ENCODE peak calls at places on chromosomes 16 and 17, in four cellular contexts. One of them, this sample, is unnamed.

GRCh38 chr17:81519284-81520020 is 6.9 kb upstream of the ACTG1 start:
- DNase-seq in PC-3: peak
- DNase-seq in transverse colon: peak
- DNase-seq in Peyer's patch: peak
- DNase-seq in this sample: peak

GRCh38 chr17:48246623-48247022 is 139.1 kb downstream of the SNX11 start:
- DNase-seq in PC-3: peak
- DNase-seq in transverse colon: no peak
- DNase-seq in Peyer's patch: no peak
- DNase-seq in this sample: no peak

GRCh38 chr17:50346313-50347086 is 574 bp downstream of the XYLT2 start:
- DNase-seq in PC-3: peak
- DNase-seq in transverse colon: peak
- DNase-seq in Peyer's patch: peak
- DNase-seq in this sample: peak

GRCh38 chr17:75428775-75429469 is 23.4 kb upstream of the GRB2 start:
- DNase-seq in PC-3: peak
- DNase-seq in transverse colon: no peak
- DNase-seq in Peyer's patch: no peak
- DNase-seq in this sample: no peak

GRCh38 chr17:19440421-19440820 is 29.4 kb downstream of the RNF112 start:
- DNase-seq in PC-3: no peak
- DNase-seq in transverse colon: no peak
- DNase-seq in Peyer's patch: no peak
- DNase-seq in this sample: no peak

GRCh38 chr17:27878776-27879562 is 14.2 kb downstream of the LYRM9 start:
- DNase-seq in PC-3: no peak
- DNase-seq in transverse colon: no peak
- DNase-seq in Peyer's patch: no peak
- DNase-seq in this sample: no peak

GRCh38 chr16:13036600-13036999 is 135.2 kb downstream of the SHISA9 start:
- DNase-seq in PC-3: peak
- DNase-seq in transverse colon: no peak
- DNase-seq in Peyer's patch: no peak
- DNase-seq in this sample: no peak

GRCh38 chr16:442976-443375 is 17.5 kb downstream of the RAB11FIP3 start:
- DNase-seq in PC-3: no peak
- DNase-seq in transverse colon: no peak
- DNase-seq in Peyer's patch: no peak
- DNase-seq in this sample: no peak

GRCh38 chr16:47866431-47866830 is 289.4 kb downstream of the ABCC12 start:
- DNase-seq in PC-3: peak
- DNase-seq in transverse colon: no peak
- DNase-seq in Peyer's patch: no peak
- DNase-seq in this sample: no peak

GRCh38 chr16:19429271-19429670 is 11.6 kb downstream of the TMC5 start:
- DNase-seq in PC-3: peak
- DNase-seq in transverse colon: no peak
- DNase-seq in Peyer's patch: no peak
- DNase-seq in this sample: no peak

GRCh38 chr17:73291260-73291801 is 20.5 kb downstream of the CDC42EP4 start:
- DNase-seq in PC-3: peak
- DNase-seq in transverse colon: peak
- DNase-seq in Peyer's patch: peak
- DNase-seq in this sample: no peak

GRCh38 chr17:73211745-73212144 is 18.9 kb downstream of the COG1 start:
- DNase-seq in PC-3: no peak
- DNase-seq in transverse colon: no peak
- DNase-seq in Peyer's patch: no peak
- DNase-seq in this sample: peak

GRCh38 chr17:1912146-1912545 is 82.3 kb downstream of the RPA1 start:
- DNase-seq in PC-3: no peak
- DNase-seq in transverse colon: no peak
- DNase-seq in Peyer's patch: no peak
- DNase-seq in this sample: no peak

GRCh38 chr17:27889711-27890251 is 3.4 kb downstream of the LYRM9 start:
- DNase-seq in PC-3: no peak
- DNase-seq in transverse colon: no peak
- DNase-seq in Peyer's patch: no peak
- DNase-seq in this sample: no peak

GRCh38 chr16:67594956-67595355 is 32.6 kb downstream of the CTCF start:
- DNase-seq in PC-3: peak
- DNase-seq in transverse colon: no peak
- DNase-seq in Peyer's patch: no peak
- DNase-seq in this sample: no peak

GRCh38 chr16:67770371-67770991 is 35.9 kb downstream of the RANBP10 start:
- DNase-seq in PC-3: no peak
- DNase-seq in transverse colon: no peak
- DNase-seq in Peyer's patch: no peak
- DNase-seq in this sample: no peak

GRCh38 chr16:88430185-88430523 is 22.9 kb upstream of the ZFPM1 start:
- DNase-seq in PC-3: no peak
- DNase-seq in transverse colon: no peak
- DNase-seq in Peyer's patch: no peak
- DNase-seq in this sample: no peak

GRCh38 chr16:10136916-10137315 is 45.3 kb downstream of the GRIN2A start:
- DNase-seq in PC-3: no peak
- DNase-seq in transverse colon: no peak
- DNase-seq in Peyer's patch: no peak
- DNase-seq in this sample: no peak

GRCh38 chr17:2837147-2837561 is 40.9 kb downstream of the RAP1GAP2 start:
- DNase-seq in PC-3: no peak
- DNase-seq in transverse colon: no peak
- DNase-seq in Peyer's patch: no peak
- DNase-seq in this sample: peak

GRCh38 chr16:52435573-52435972 is 111.4 kb downstream of the TOX3 start:
- DNase-seq in PC-3: no peak
- DNase-seq in transverse colon: no peak
- DNase-seq in Peyer's patch: no peak
- DNase-seq in this sample: no peak

GRCh38 chr16:515963-516226 is 11.6 kb upstream of the CAPN15 start:
- DNase-seq in PC-3: no peak
- DNase-seq in transverse colon: no peak
- DNase-seq in Peyer's patch: no peak
- DNase-seq in this sample: no peak

GRCh38 chr17:69733171-69734014 is 318.9 kb downstream of the MAP2K6 start:
- DNase-seq in PC-3: peak
- DNase-seq in transverse colon: no peak
- DNase-seq in Peyer's patch: no peak
- DNase-seq in this sample: no peak

GRCh38 chr16:89230210-89230609 is 12.7 kb downstream of the ZNF778 start:
- DNase-seq in PC-3: no peak
- DNase-seq in transverse colon: no peak
- DNase-seq in Peyer's patch: no peak
- DNase-seq in this sample: no peak

GRCh38 chr17:46768540-46768870 is 50.0 kb downstream of the WNT3 start:
- DNase-seq in PC-3: no peak
- DNase-seq in transverse colon: no peak
- DNase-seq in Peyer's patch: no peak
- DNase-seq in this sample: no peak

GRCh38 chr17:15947976-15948752 is 3.2 kb downstream of the ADORA2B start:
- DNase-seq in PC-3: peak
- DNase-seq in transverse colon: peak
- DNase-seq in Peyer's patch: peak
- DNase-seq in this sample: no peak

GRCh38 chr17:18182978-18183333 is 672 bp upstream of the ALKBH5 start:
- DNase-seq in PC-3: peak
- DNase-seq in transverse colon: peak
- DNase-seq in Peyer's patch: peak
- DNase-seq in this sample: peak

GRCh38 chr16:68434654-68435210 is 13.6 kb downstream of the SMPD3 start:
- DNase-seq in PC-3: peak
- DNase-seq in transverse colon: peak
- DNase-seq in Peyer's patch: peak
- DNase-seq in this sample: no peak

GRCh38 chr16:87877942-87878507 is 8.7 kb upstream of the SLC7A5 start:
- DNase-seq in PC-3: no peak
- DNase-seq in transverse colon: no peak
- DNase-seq in Peyer's patch: no peak
- DNase-seq in this sample: no peak

GRCh38 chr17:39937462-39937861 is 9.9 kb downstream of the LRRC3C start:
- DNase-seq in PC-3: no peak
- DNase-seq in transverse colon: no peak
- DNase-seq in Peyer's patch: no peak
- DNase-seq in this sample: no peak

GRCh38 chr17:82845163-82845807 is 5.5 kb upstream of the ZNF750 start:
- DNase-seq in PC-3: no peak
- DNase-seq in transverse colon: no peak
- DNase-seq in Peyer's patch: no peak
- DNase-seq in this sample: no peak

GRCh38 chr16:89351645-89352044 is 134.1 kb downstream of the ZNF778 start:
- DNase-seq in PC-3: no peak
- DNase-seq in transverse colon: no peak
- DNase-seq in Peyer's patch: no peak
- DNase-seq in this sample: no peak

GRCh38 chr17:16351831-16352230 is 1.4 kb downstream of the CENPV start:
- DNase-seq in PC-3: no peak
- DNase-seq in transverse colon: no peak
- DNase-seq in Peyer's patch: no peak
- DNase-seq in this sample: no peak

GRCh38 chr17:42386784-42387183 is 1.5 kb downstream of the STAT3 start:
- DNase-seq in PC-3: no peak
- DNase-seq in transverse colon: no peak
- DNase-seq in Peyer's patch: no peak
- DNase-seq in this sample: no peak
- H3K27ac ChIP-seq in PC-3: no peak
- H3K27ac ChIP-seq in transverse colon: peak
- H3K27ac ChIP-seq in Peyer's patch: peak
- H3K27ac ChIP-seq in this sample: no peak

GRCh38 chr16:70736454-70737376 is 50.9 kb upstream of the MTSS2 start:
- DNase-seq in PC-3: no peak
- DNase-seq in transverse colon: no peak
- DNase-seq in Peyer's patch: no peak
- DNase-seq in this sample: no peak

GRCh38 chr16:70737377-70738082 is 51.7 kb upstream of the MTSS2 start:
- DNase-seq in PC-3: no peak
- DNase-seq in transverse colon: peak
- DNase-seq in Peyer's patch: no peak
- DNase-seq in this sample: peak

GRCh38 chr16:70738083-70738977 is 52.5 kb upstream of the MTSS2 start:
- DNase-seq in PC-3: peak
- DNase-seq in transverse colon: peak
- DNase-seq in Peyer's patch: no peak
- DNase-seq in this sample: no peak

GRCh38 chr16:70734522-70734921 is 48.7 kb upstream of the MTSS2 start:
- DNase-seq in PC-3: no peak
- DNase-seq in transverse colon: no peak
- DNase-seq in Peyer's patch: no peak
- DNase-seq in this sample: no peak

DNA sequence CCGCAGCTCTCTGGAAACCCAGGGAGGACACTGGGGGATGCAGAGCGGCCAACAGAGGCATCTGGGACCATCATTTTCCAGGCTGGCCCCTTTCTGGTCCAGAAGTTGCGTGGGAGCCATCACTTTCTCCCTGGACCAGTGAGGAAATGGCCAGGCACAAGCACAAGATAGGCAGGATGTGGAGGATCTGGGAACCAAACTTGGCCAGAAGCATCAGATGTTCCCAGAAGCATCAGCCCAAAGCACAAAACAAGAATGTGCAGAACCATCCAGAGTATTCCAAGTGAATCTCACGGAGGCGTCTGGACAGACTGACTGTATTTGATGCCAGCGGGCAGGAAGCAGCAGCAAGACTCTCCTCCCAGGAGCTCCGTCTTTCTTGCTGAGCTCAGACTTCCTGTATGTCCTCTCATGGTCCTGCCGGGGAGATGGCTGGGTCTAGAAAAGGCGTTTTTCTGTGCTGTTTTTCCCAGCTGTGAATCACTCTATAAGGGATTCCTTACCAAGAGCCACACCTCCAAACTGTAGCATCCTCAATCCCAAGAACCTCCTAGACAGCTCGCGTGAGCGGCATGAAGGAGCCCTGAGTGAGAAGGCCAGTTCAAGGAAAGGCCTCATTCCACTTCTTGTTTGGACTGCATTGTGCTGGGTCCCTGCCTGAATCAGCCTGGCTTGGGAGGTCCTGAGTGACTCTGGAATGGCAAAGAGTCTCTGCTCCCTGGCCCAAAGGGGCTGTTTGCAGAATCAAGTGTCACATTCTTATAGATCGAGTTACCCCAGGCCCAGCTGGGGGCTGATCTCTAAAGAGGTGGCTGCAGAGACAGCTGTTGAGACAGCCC is 49.5 kb upstream of the MTSS2 start:
- DNase-seq in PC-3: no peak
- DNase-seq in transverse colon: no peak
- DNase-seq in Peyer's patch: no peak
- DNase-seq in this sample: peak
- H3K27ac ChIP-seq in PC-3: no peak
- H3K27ac ChIP-seq in transverse colon: peak
- H3K27ac ChIP-seq in Peyer's patch: peak
- H3K27ac ChIP-seq in this sample: no peak

DNA sequence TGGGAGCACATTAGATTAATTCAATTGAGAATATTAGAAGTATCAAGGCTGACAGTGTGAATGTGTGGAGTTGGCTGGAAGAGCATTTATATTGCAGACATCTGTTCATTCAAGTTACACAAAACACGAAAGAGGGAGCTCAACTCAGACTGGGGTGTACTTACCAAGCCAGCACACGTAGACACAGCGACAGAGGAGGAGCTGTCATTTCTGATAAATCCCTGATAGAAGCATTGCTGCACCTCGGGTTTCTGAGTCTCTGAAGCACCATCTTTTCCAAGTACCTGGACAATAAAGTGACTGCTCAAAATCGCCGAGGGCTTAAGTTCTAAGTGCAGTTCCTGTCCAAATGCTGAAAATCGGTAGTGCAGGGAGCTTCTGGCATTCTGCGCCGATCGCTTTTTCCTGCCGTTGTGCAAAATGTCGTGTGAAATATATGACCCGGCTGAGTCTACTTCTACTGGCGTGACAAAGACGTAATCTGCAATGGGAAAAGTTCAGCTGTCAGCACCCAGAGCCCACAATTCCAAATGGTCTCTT is 3.6 kb downstream of the ADAMTS18 start:
- DNase-seq in PC-3: peak
- DNase-seq in transverse colon: no peak
- DNase-seq in Peyer's patch: no peak
- DNase-seq in this sample: no peak
- H3K27ac ChIP-seq in PC-3: no peak
- H3K27ac ChIP-seq in transverse colon: no peak
- H3K27ac ChIP-seq in Peyer's patch: no peak
- H3K27ac ChIP-seq in this sample: no peak

DNA sequence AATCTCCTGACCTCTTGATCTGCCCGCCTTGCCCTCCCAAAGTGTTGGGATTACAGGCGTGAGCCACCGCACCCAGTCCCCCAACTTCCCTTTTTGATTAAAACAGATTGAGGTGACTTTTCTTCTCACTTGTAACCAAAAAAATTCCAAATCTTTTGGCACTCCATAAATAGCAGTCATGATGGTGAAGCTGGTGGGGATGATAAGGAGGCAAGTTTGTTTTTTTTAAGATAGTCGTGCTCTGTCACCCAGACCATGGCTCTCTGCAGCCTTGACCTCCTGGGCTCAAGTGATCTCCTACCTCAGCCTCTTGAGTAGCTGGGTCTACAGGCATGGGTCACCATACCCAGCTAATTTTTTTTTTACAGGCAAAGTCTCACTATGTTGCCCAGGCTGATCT is 34.7 kb upstream of the PLCG2 start:
- DNase-seq in PC-3: no peak
- DNase-seq in transverse colon: no peak
- DNase-seq in Peyer's patch: no peak
- DNase-seq in this sample: no peak
- H3K27ac ChIP-seq in PC-3: no peak
- H3K27ac ChIP-seq in transverse colon: no peak
- H3K27ac ChIP-seq in Peyer's patch: no peak
- H3K27ac ChIP-seq in this sample: no peak